ENCODE peak calls at places on chromosomes 6 and 20, in four cellular contexts. E is posterior cingulate gyrus, I is ureter, V is NCI-H226. N is an unnamed sample.

GRCh38 chr20:23672158-23672557 is 16.7 kb downstream of the CST4 start:
- DNase-seq in E (no peak), V (no peak), I (no peak), N (no peak)

GRCh38 chr6:121439456-121440250 is 4.2 kb downstream of the GJA1 start:
- DNase-seq in E (no peak), V (no peak), I (no peak), N (no peak)

GRCh38 chr6:82144007-82144851 is 103.3 kb downstream of the IBTK start:
- DNase-seq in I (no peak), E (no peak), V (peak), N (peak)

GRCh38 chr6:39341352-39341751 is 18.9 kb upstream of the KCNK16 start:
- DNase-seq in V (no peak), I (no peak), E (no peak), N (no peak)

GRCh38 chr6:31752739-31753319 is 9.6 kb upstream of the SAPCD1 start:
- DNase-seq in E (no peak), V (peak), I (no peak), N (no peak)

GRCh38 chr20:57652865-57653545 is 32.8 kb upstream of the ZBP1 start:
- DNase-seq in V (no peak), I (peak), E (no peak), N (peak)

GRCh38 chr6:102680413-102680812 is 1286.9 kb downstream of the GRIK2 start:
- DNase-seq in E (no peak), I (no peak), V (no peak), N (no peak)

GRCh38 chr20:64150756-64151633 is 13.3 kb upstream of the MYT1 start:
- DNase-seq in I (no peak), V (no peak), E (no peak), N (no peak)

GRCh38 chr6:25312034-25312620 is 33.0 kb downstream of the CARMIL1 start:
- DNase-seq in V (peak), I (no peak), E (no peak), N (no peak)

GRCh38 chr20:4549711-4550259 is 171.9 kb upstream of the PRND start:
- DNase-seq in E (no peak), V (no peak), I (no peak), N (no peak)

GRCh38 chr6:124986146-124986545 is 23.9 kb downstream of the RNF217 start:
- DNase-seq in I (no peak), E (no peak), V (no peak), N (no peak)

GRCh38 chr20:3857405-3857804 is 10.8 kb downstream of the MAVS start:
- DNase-seq in V (no peak), E (no peak), I (no peak), N (no peak)

GRCh38 chr6:5457983-5458683 is 196.8 kb downstream of the FARS2 start:
- DNase-seq in E (no peak), V (no peak), I (no peak), N (no peak)

GRCh38 chr6:150490586-150490985 is 109.1 kb upstream of the PLEKHG1 start:
- DNase-seq in E (no peak), I (peak), V (no peak), N (no peak)

GRCh38 chr6:155261146-155261900 is 2.5 kb upstream of the CLDN20 start:
- DNase-seq in I (no peak), V (no peak), E (no peak), N (no peak)

GRCh38 chr6:42790549-42791181 is 8.8 kb downstream of the BICRAL start:
- DNase-seq in V (no peak), I (no peak), E (no peak), N (no peak)

GRCh38 chr20:62143118-62143975 is at the start of the genes PSMA7 and SS18L1:
- DNase-seq in E (peak), I (peak), V (peak), N (peak)

GRCh38 chr20:13922241-13922640 is 68.2 kb downstream of the SEL1L2 start:
- DNase-seq in E (no peak), V (no peak), I (no peak), N (no peak)

GRCh38 chr6:15327271-15327670 is 81.4 kb downstream of the JARID2 start:
- DNase-seq in I (no peak), E (no peak), V (peak), N (no peak)

GRCh38 chr6:41059569-41059968 is 6.6 kb downstream of the APOBEC2 start:
- DNase-seq in V (peak), E (no peak), I (no peak), N (no peak)

GRCh38 chr6:3421763-3422456 is 34.9 kb downstream of the SLC22A23 start:
- DNase-seq in V (peak), E (no peak), I (no peak), N (no peak)

GRCh38 chr6:33851959-33852358 is 48.2 kb upstream of the MLN start:
- DNase-seq in V (peak), I (no peak), E (no peak), N (no peak)

GRCh38 chr6:22380236-22380635 is 83.4 kb upstream of the PRL start:
- DNase-seq in E (no peak), I (no peak), V (no peak), N (no peak)

GRCh38 chr6:20933057-20933792 is 399.0 kb downstream of the CDKAL1 start:
- DNase-seq in I (no peak), V (no peak), E (no peak), N (no peak)

GRCh38 chr6:36613200-36613995 is 19.2 kb downstream of the SRSF3 start:
- DNase-seq in E (no peak), V (no peak), I (no peak), N (peak)

GRCh38 chr6:88376759-88377387 is 210.7 kb upstream of the CNR1 start:
- DNase-seq in I (no peak), E (no peak), V (peak), N (no peak)

GRCh38 chr20:39876974-39877615 is 811.9 kb downstream of the MAFB start:
- DNase-seq in E (no peak), V (no peak), I (no peak), N (no peak)

GRCh38 chr20:20076297-20077065 is 24.1 kb downstream of the CFAP61 start:
- DNase-seq in I (no peak), V (no peak), E (peak), N (no peak)

GRCh38 chr6:55568779-55569439 is 10.1 kb downstream of the HMGCLL1 start:
- DNase-seq in E (no peak), V (no peak), I (no peak), N (no peak)

GRCh38 chr20:25296094-25297093 is 48.5 kb downstream of the PYGB start:
- DNase-seq in E (no peak), I (no peak), V (peak), N (no peak)

GRCh38 chr6:161010418-161010817 is 18.8 kb downstream of the MAP3K4 start:
- DNase-seq in I (no peak), V (peak), E (no peak), N (no peak)

GRCh38 chr6:12311106-12311505 is 20.9 kb downstream of the EDN1 start:
- DNase-seq in E (no peak), I (no peak), V (peak), N (no peak)

GRCh38 chr20:61546641-61547040 is 294.6 kb downstream of the CDH4 start:
- DNase-seq in E (no peak), I (no peak), V (no peak), N (no peak)

GRCh38 chr20:10705801-10706459 is 32.1 kb upstream of the JAG1 start:
- DNase-seq in V (no peak), E (no peak), I (no peak), N (no peak)

GRCh38 chr6:107822154-107823046 is 1.7 kb downstream of the SCML4 start:
- DNase-seq in I (no peak), V (no peak), E (no peak), N (peak)

GRCh38 chr6:16969699-16970695 is 131.9 kb upstream of the STMND1 start:
- DNase-seq in E (no peak), I (no peak), V (no peak), N (no peak)

GRCh38 chr6:38943964-38944363 is 104.6 kb upstream of the GLP1R start:
- DNase-seq in V (no peak), I (no peak), E (no peak), N (no peak)

GRCh38 chr6:116144590-116144989 is 18.7 kb upstream of the COL10A1 start:
- DNase-seq in V (peak), I (no peak), E (no peak), N (no peak)